ENCODE peak calls at places on chromosome 9, in eight cellular contexts. Q is foreskin fibroblast, K is H1, S is sigmoid colon, W is A549, N is mammary epithelial cell, F is choroid plexus epithelial cell, J is AG04449. C is an unnamed sample.

GRCh38 chr9:128503870-128504269 is 649 bp upstream of the GLE1 start:
- DNase-seq in F (peak; percentile 33), W (no peak), K (no peak), Q (no peak), J (no peak), N (peak; percentile 23), S (no peak), C (no peak)

GRCh38 chr9:81314525-81314924 is 374.8 kb downstream of the TLE1 start:
- DNase-seq in J (no peak), N (no peak), W (no peak), F (no peak), S (no peak), Q (no peak), K (no peak), C (no peak)

GRCh38 chr9:91443994-91444392 is 20.4 kb upstream of the NFIL3 start:
- DNase-seq in F (no peak), S (no peak), Q (no peak), J (no peak), K (no peak), W (no peak), N (no peak), C (no peak)

GRCh38 chr9:92327283-92327850 is 1.6 kb downstream of the CENPP start:
- DNase-seq in Q (no peak), F (no peak), S (no peak), K (no peak), N (peak; percentile 61), J (no peak), W (no peak), C (no peak)

GRCh38 chr9:82456621-82457020 is 468.0 kb downstream of the SPATA31D1 start:
- DNase-seq in Q (peak; percentile 56), S (no peak), N (peak; percentile 50), W (no peak), F (peak; percentile 47), J (peak; percentile 37), K (no peak), C (peak; percentile 18)

GRCh38 chr9:25850803-25851202 is 172.6 kb upstream of the TUSC1 start:
- DNase-seq in K (no peak), Q (no peak), S (no peak), J (no peak), W (no peak), N (no peak), F (no peak), C (no peak)

GRCh38 chr9:75088646-75089368 is 493 bp downstream of the OSTF1 start:
- DNase-seq in S (peak; percentile 81), J (no peak), W (peak; percentile 49), N (peak; percentile 55), Q (peak; percentile 56), F (peak; percentile 56), K (peak; percentile 52), C (no peak)

GRCh38 chr9:13688223-13688989 is 408.9 kb upstream of the MPDZ start:
- DNase-seq in J (no peak), W (no peak), K (peak; percentile 49), S (no peak), N (peak; percentile 62), F (peak; percentile 71), Q (no peak), C (no peak)

GRCh38 chr9:89522261-89522978 is 24.5 kb upstream of the SEMA4D start:
- DNase-seq in S (no peak), J (no peak), W (no peak), F (no peak), Q (no peak), K (no peak), N (no peak), C (no peak)

GRCh38 chr9:123334639-123335038 is 21.4 kb upstream of the CRB2 start:
- DNase-seq in N (no peak), S (no peak), W (no peak), F (no peak), Q (no peak), K (no peak), J (no peak), C (no peak)

GRCh38 chr9:3963266-3964019 is 336.4 kb downstream of the GLIS3 start:
- DNase-seq in S (peak; percentile 67), Q (peak; percentile 89), F (peak; percentile 84), N (peak; percentile 37), K (no peak), W (peak; percentile 10), J (no peak), C (no peak)

GRCh38 chr9:93575706-93576295 is 583 bp upstream of the PHF2 start:
- DNase-seq in K (peak; percentile 65), W (peak; percentile 59), S (no peak), Q (peak; percentile 26), J (no peak), F (no peak), N (peak; percentile 33), C (no peak)

GRCh38 chr9:93573204-93573828 is 3.1 kb upstream of the PHF2 start:
- DNase-seq in J (no peak), Q (no peak), N (no peak), S (no peak), K (no peak), F (no peak), W (no peak), C (no peak)

GRCh38 chr9:93574091-93574899 is 2.1 kb upstream of the PHF2 start:
- DNase-seq in J (no peak), W (no peak), Q (no peak), F (no peak), S (no peak), K (no peak), N (no peak), C (no peak)

GRCh38 chr9:93576296-93577044 is at the start of gene PHF2:
- DNase-seq in K (no peak), S (no peak), N (no peak), F (no peak), J (no peak), Q (no peak), W (peak; percentile 47), C (no peak)

DNA sequence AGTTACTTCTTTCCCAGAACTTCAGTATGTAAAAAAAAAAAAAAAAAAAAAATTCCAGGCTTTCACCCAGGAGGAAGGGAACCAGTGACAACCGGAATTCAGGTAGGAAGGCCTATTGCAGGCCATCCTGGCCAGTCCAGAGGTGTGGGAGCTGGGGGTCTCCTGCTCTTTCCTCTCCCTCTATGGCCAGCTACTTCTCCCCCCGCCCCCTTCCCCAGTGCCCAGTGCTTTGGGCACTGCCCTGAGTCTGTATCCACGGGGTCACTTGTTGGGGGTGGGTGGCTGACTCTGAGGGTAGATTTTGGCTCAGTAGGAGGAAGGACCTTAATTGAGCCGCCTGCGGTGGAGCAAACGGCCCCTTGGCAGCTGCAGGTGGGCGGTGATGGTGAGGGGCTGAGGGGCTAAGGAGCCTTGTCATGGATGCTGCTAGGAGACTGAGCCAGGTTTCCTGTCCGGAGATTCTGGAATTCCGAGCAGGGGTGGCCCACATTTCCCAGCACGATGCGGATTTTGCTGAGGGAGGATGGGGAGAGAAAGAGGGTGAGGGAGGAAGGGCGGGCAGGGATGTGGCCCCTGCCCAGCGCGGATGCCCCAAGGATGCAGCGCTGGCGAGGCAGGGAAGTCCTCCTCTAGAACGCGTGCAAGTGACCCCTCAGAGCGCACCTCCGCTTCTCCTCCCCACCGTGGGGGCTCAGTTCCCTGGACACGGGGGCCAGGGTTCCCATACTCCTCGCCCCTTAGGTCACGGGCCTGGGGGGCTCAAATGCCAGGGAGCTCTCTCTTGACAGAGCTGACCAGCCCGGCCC is 1.3 kb upstream of the PHF2 start:
- DNase-seq in K (no peak), W (no peak), Q (no peak), N (no peak), S (peak; percentile 64), J (no peak), F (no peak), C (no peak)
- H3K4me3 ChIP-seq in K (peak overlapping the region; percentile 91), W (peak overlapping the region; percentile 96), Q (peak overlapping the region; percentile 76), N (peak overlapping the region; percentile 67), S (peak overlapping the region; percentile 71), J (peak overlapping the region; percentile 70), F (peak overlapping the region; percentile 68), C (peak overlapping the region; percentile 74)

DNA sequence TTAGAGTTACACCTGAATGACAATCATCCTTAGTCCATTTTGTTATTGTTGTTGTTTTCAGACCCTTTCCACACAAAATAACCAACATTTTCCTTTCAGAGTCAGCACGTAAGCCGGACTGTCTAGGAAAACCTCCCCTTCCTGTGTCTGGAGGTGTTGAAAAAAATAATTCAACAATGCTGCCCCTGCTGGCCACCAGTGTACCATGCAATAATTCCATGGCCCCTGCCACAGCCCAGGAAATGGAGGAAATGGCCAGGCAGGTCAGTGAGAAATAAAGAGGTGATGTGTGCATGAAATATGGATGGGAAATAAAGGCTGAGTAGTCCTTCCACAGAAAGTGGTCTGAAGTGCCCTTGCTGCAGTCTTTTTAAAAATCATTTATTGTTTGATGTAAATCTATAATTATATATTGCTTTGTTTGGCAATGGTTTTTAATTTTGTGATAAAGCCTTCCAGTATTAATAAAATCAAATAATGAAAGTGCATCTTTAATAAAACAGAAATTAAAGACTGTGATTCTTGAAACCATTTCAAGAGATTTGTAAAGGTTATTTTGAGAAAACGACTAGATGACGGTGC is 152.8 kb upstream of the PAPPA start:
- DNase-seq in N (no peak), Q (no peak), W (no peak), J (no peak), S (no peak), K (peak; percentile 56), F (peak; percentile 50), C (no peak)
- TF ChIP-seq CTCF in N (peak; percentile 48), Q (peak; percentile 20), W (peak; percentile 35), J (peak; percentile 18), S (no peak), K (peak; percentile 78), F (peak; percentile 63), C (peak; percentile 22)

DNA sequence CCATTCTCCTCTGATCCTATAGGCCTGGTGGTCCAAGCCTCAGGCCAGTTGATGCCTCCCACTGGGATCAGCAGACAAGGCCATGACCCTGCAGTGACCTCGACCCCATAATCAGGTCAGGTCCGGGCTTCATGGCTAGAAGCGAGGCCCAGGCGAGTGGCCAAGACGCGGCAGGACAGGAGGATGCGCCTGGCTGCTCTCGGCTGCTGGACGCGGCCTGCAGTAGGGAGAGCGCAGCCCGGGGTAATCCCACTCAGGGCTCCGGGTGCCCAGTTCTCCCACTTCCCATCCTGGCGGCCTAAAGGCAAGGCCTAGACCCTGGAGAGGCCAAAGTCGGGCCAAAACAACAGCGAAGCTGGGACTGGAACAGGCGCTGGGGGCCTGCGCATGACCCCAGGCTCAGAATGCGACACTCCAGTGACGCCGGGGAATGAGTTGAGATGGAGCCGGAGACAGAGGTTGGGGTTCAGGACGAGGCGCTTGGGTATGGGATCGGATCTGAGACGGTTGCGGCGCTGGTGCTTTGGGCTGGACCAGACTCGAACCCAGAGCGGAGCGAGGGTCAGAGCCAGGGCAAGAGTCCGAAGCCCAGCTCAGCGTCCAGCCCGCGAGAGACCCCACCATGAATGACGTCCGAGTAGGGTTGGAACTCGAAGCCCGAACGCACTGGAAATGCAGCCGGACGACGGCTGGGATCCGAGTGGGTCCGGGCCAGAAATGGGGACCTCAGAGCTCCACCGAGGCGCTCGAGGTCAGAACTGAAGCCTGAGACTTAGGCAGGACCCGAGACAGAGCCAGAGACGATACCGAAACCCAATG is 3.2 kb downstream of the LHX6 start:
- DNase-seq in Q (no peak), J (no peak), K (peak; percentile 59), F (no peak), S (no peak), W (no peak), N (no peak), C (no peak)
- H3K4me3 ChIP-seq in Q (no peak overlapping the region), J (no peak overlapping the region), K (peak overlapping the region; percentile 48), F (no peak overlapping the region), S (peak overlapping the region; percentile 2), W (no peak overlapping the region), N (no peak overlapping the region), C (no peak overlapping the region)

GRCh38 chr9:133347515-133347984 is 381 bp downstream of the MED22 start:
- DNase-seq in W (no peak), F (peak; percentile 20), S (no peak), J (no peak), Q (no peak), N (peak; percentile 37), K (peak; percentile 65), C (no peak)
- TF ChIP-seq CTCF in W (no peak), F (no peak), S (no peak), J (no peak), Q (no peak), N (peak; percentile 3), K (no peak), C (no peak)

GRCh38 chr9:117303643-117304230 is 111.1 kb downstream of the ASTN2 start:
- DNase-seq in Q (no peak), S (no peak), F (no peak), N (no peak), J (no peak), K (no peak), W (no peak), C (no peak)
- H3K4me3 ChIP-seq in Q (no peak overlapping the region), S (no peak overlapping the region), F (no peak overlapping the region), N (no peak overlapping the region), J (no peak overlapping the region), K (no peak overlapping the region), W (no peak overlapping the region), C (no peak overlapping the region)